ENCODE peak calls at places on chromosomes 4 and X, in four cellular contexts. One of them, this sample, is unnamed. For H3K4me1, the result is how much of the 10 kb centered on the place peaks cover.

GRCh38 chrX:2888309-2888708 is 40.8 kb downstream of the ARSD start:
- DNase-seq in SJCRH30: no peak
- DNase-seq in tibial nerve: no peak
- DNase-seq in A549: no peak
- DNase-seq in this sample: no peak

GRCh38 chr4:34323549-34324325 is 1920.6 kb downstream of the ARAP2 start:
- DNase-seq in A549: no peak
- DNase-seq in SJCRH30: peak
- DNase-seq in tibial nerve: no peak
- DNase-seq in this sample: no peak

GRCh38 chr4:150090836-150091235 is 12.6 kb downstream of the DCLK2 start:
- DNase-seq in A549: no peak
- DNase-seq in tibial nerve: no peak
- DNase-seq in SJCRH30: no peak
- DNase-seq in this sample: no peak

GRCh38 chr4:177380730-177381287 is 61.4 kb downstream of the AGA start:
- DNase-seq in SJCRH30: peak
- DNase-seq in A549: peak
- DNase-seq in tibial nerve: no peak
- DNase-seq in this sample: no peak

GRCh38 chr4:163548481-163549243 is 54.2 kb downstream of the TMA16 start:
- DNase-seq in SJCRH30: peak
- DNase-seq in tibial nerve: no peak
- DNase-seq in A549: peak
- DNase-seq in this sample: no peak

GRCh38 chr4:168634276-168634802 is 137.5 kb downstream of the PALLD start:
- DNase-seq in A549: no peak
- DNase-seq in SJCRH30: peak
- DNase-seq in tibial nerve: no peak
- DNase-seq in this sample: no peak

GRCh38 chr4:72314869-72315268 is 254.2 kb downstream of the ADAMTS3 start:
- DNase-seq in A549: no peak
- DNase-seq in SJCRH30: peak
- DNase-seq in tibial nerve: no peak
- DNase-seq in this sample: no peak

GRCh38 chr4:54165438-54165837 is 63.7 kb upstream of the PDGFRA start:
- DNase-seq in SJCRH30: peak
- DNase-seq in tibial nerve: no peak
- DNase-seq in A549: no peak
- DNase-seq in this sample: no peak

GRCh38 chr4:111807556-111807955 is 337.7 kb upstream of the FAM241A start:
- DNase-seq in SJCRH30: peak
- DNase-seq in A549: no peak
- DNase-seq in tibial nerve: no peak
- DNase-seq in this sample: no peak

GRCh38 chrX:124217289-124218251 is 114.9 kb upstream of the TEX13D start:
- DNase-seq in tibial nerve: no peak
- DNase-seq in A549: no peak
- DNase-seq in SJCRH30: peak
- DNase-seq in this sample: no peak

GRCh38 chrX:23332101-23332887 is 2.4 kb upstream of the PTCHD1 start:
- DNase-seq in tibial nerve: no peak
- DNase-seq in A549: no peak
- DNase-seq in SJCRH30: no peak
- DNase-seq in this sample: no peak

GRCh38 chr4:138242076-138242829 is at the start of gene SLC7A11:
- DNase-seq in tibial nerve: no peak
- DNase-seq in A549: peak
- DNase-seq in SJCRH30: peak
- DNase-seq in this sample: no peak

GRCh38 chrX:45771114-45771513 is 570.4 kb upstream of the DIPK2B start:
- DNase-seq in A549: peak
- DNase-seq in SJCRH30: peak
- DNase-seq in tibial nerve: no peak
- DNase-seq in this sample: no peak

GRCh38 chr4:82587826-82588225 is 26.0 kb upstream of the TMEM150C start:
- DNase-seq in A549: no peak
- DNase-seq in tibial nerve: no peak
- DNase-seq in SJCRH30: no peak
- DNase-seq in this sample: no peak

GRCh38 chr4:135385830-135386581 is 1184.4 kb upstream of the PABPC4L start:
- DNase-seq in tibial nerve: no peak
- DNase-seq in A549: no peak
- DNase-seq in SJCRH30: no peak
- DNase-seq in this sample: no peak

GRCh38 chrX:150880808-150881165 is 17.7 kb downstream of the CD99L2 start:
- DNase-seq in SJCRH30: no peak
- DNase-seq in A549: no peak
- DNase-seq in tibial nerve: no peak
- DNase-seq in this sample: no peak

GRCh38 chr4:47913858-47914218 is 545 bp downstream of the NFXL1 start:
- DNase-seq in tibial nerve: no peak
- DNase-seq in SJCRH30: no peak
- DNase-seq in A549: peak
- DNase-seq in this sample: no peak

GRCh38 chrX:9396930-9397329 is 67.9 kb upstream of the TBL1X start:
- DNase-seq in A549: no peak
- DNase-seq in SJCRH30: peak
- DNase-seq in tibial nerve: no peak
- DNase-seq in this sample: no peak

GRCh38 chrX:12956704-12957541 is 18.0 kb upstream of the TMSB4X start:
- DNase-seq in A549: peak
- DNase-seq in tibial nerve: no peak
- DNase-seq in SJCRH30: peak
- DNase-seq in this sample: no peak

GRCh38 chr4:23373269-23373668 is 516.6 kb downstream of the PPARGC1A start:
- DNase-seq in SJCRH30: no peak
- DNase-seq in tibial nerve: no peak
- DNase-seq in A549: peak
- DNase-seq in this sample: no peak

GRCh38 chrX:148811236-148811635 is 310.8 kb downstream of the AFF2 start:
- DNase-seq in A549: no peak
- DNase-seq in tibial nerve: no peak
- DNase-seq in SJCRH30: peak
- DNase-seq in this sample: no peak

GRCh38 chr4:186553717-186554116 is 1.6 kb downstream of the MTNR1A start:
- DNase-seq in A549: no peak
- DNase-seq in tibial nerve: no peak
- DNase-seq in SJCRH30: no peak
- DNase-seq in this sample: no peak

GRCh38 chrX:22056235-22056634 is 24.1 kb downstream of the PHEX start:
- DNase-seq in A549: no peak
- DNase-seq in SJCRH30: no peak
- DNase-seq in tibial nerve: no peak
- DNase-seq in this sample: no peak

GRCh38 chr4:57777871-57778270 is 667.7 kb upstream of the IGFBP7 start:
- DNase-seq in A549: no peak
- DNase-seq in SJCRH30: no peak
- DNase-seq in tibial nerve: no peak
- DNase-seq in this sample: no peak

GRCh38 chr4:68368566-68369473 is 18.9 kb upstream of the YTHDC1 start:
- DNase-seq in tibial nerve: no peak
- DNase-seq in A549: peak
- DNase-seq in SJCRH30: no peak
- DNase-seq in this sample: no peak

GRCh38 chr4:7419961-7420660 is 14.6 kb downstream of the PSAPL1 start:
- DNase-seq in A549: no peak
- DNase-seq in tibial nerve: no peak
- DNase-seq in SJCRH30: no peak
- DNase-seq in this sample: no peak

GRCh38 chr4:123104275-123104674 is 181.9 kb upstream of the NUDT6 start:
- DNase-seq in tibial nerve: no peak
- DNase-seq in A549: no peak
- DNase-seq in SJCRH30: no peak
- DNase-seq in this sample: no peak

GRCh38 chrX:30530591-30530990 is 47.0 kb downstream of the TASL start:
- DNase-seq in tibial nerve: no peak
- DNase-seq in SJCRH30: no peak
- DNase-seq in A549: no peak
- DNase-seq in this sample: no peak

GRCh38 chr4:85084371-85085170 is 118.1 kb upstream of the WDFY3 start:
- DNase-seq in tibial nerve: no peak
- DNase-seq in A549: peak
- DNase-seq in SJCRH30: peak
- DNase-seq in this sample: no peak

DNA sequence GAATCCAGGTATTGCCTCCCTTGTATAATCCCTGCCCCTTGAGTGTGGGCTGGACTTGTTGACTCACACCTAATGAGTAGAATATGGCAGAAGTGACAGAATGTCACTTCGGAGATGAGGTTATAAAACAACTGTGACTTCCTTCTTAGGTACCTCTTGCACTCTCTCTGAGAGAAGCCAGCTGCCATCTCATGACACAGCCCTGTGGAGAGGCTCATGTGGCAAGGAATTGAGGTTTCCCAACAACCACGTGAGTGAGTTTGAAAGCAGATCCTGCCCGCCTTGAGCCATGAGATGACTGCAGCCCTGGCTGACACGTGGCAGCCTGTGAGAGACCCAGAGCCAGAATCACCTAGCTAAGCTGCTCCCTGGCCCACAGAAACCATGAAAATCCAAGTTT is 13.5 kb downstream of the ASB11 start:
- DNase-seq in tibial nerve: peak
- DNase-seq in SJCRH30: peak
- DNase-seq in A549: no peak
- DNase-seq in this sample: no peak
- H3K4me1 ChIP-seq in tibial nerve: under half
- H3K4me1 ChIP-seq in SJCRH30: under half
- H3K4me1 ChIP-seq in A549: under half
- H3K4me1 ChIP-seq in this sample: under half

DNA sequence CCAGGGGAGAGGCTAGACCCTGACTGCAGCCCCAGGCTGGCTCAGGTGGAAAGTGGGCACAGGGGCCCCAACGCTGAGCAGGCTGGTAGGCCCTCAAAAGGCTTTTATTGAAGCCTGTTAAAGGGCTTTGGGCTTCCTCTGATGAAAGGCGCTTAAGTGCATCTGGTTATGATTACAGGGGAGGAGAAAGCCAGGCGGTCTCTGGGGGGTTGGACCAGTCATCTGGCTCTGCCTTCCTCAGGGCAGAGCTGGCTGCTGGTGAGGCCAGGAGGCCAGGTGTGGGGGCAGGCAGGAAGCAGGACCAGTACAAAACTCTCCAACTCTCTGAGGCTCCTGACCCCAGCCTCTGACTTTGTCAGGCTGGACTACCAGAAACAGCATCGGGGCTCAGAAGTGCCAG is 68.8 kb upstream of the BCOR start:
- DNase-seq in A549: no peak
- DNase-seq in tibial nerve: no peak
- DNase-seq in SJCRH30: peak
- DNase-seq in this sample: no peak
- H3K4me1 ChIP-seq in A549: under half
- H3K4me1 ChIP-seq in tibial nerve: under half
- H3K4me1 ChIP-seq in SJCRH30: under half
- H3K4me1 ChIP-seq in this sample: under half

DNA sequence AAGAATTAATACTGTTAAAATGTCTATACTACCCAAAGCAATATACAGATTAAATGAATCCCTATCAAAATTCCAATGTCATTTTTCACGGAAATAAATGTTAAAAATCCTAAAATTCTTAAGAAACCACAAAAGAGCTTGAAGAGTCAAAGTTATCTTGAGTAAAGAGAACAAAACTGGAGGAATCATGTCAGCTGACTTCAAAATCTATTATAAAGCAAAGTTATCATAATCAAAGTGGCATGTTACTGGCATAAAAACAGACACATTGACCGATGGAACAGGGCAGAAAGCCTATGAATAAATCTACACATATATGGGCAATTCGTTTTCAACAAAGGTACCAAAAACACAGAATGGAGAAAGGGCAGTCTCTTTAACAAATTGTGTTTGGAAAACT is 579.0 kb downstream of the INPP4B start:
- DNase-seq in A549: no peak
- DNase-seq in SJCRH30: no peak
- DNase-seq in tibial nerve: no peak
- DNase-seq in this sample: no peak
- H3K4me1 ChIP-seq in A549: under half
- H3K4me1 ChIP-seq in SJCRH30: under half
- H3K4me1 ChIP-seq in tibial nerve: under half
- H3K4me1 ChIP-seq in this sample: under half

DNA sequence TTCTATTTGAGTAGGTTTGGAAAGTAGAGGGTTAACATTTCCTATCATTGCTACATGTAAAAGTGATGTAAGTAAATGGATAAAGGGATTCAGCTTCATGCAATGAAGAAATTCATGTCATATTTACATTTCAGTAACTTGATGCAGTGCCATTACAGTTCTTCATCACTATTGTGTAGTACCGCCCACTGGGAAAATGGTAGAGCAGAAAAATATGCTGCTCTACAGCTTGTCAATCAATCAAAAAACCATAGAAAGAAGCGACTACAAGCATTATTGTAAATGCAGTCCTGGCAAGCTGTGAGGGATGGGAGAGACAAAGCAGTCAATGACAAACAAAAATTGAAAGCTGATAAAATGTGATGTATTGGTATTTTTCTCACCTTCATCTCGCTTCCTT is 1597.9 kb downstream of the RPA4 start:
- DNase-seq in tibial nerve: no peak
- DNase-seq in A549: no peak
- DNase-seq in SJCRH30: no peak
- DNase-seq in this sample: no peak
- H3K4me1 ChIP-seq in tibial nerve: under half
- H3K4me1 ChIP-seq in A549: under half
- H3K4me1 ChIP-seq in SJCRH30: under half
- H3K4me1 ChIP-seq in this sample: under half

GRCh38 chr4:110196206-110196870 is 2.1 kb downstream of the ELOVL6 start:
- DNase-seq in A549: peak
- DNase-seq in SJCRH30: peak
- DNase-seq in tibial nerve: no peak
- DNase-seq in this sample: no peak

GRCh38 chr4:110195561-110196205 is 2.7 kb downstream of the ELOVL6 start:
- DNase-seq in A549: peak
- DNase-seq in SJCRH30: no peak
- DNase-seq in tibial nerve: no peak
- DNase-seq in this sample: no peak

GRCh38 chr4:110198472-110199419 is at the start of gene ELOVL6:
- DNase-seq in SJCRH30: peak
- DNase-seq in tibial nerve: peak
- DNase-seq in A549: peak
- DNase-seq in this sample: no peak

GRCh38 chr4:110197421-110198398 is 705 bp downstream of the ELOVL6 start:
- DNase-seq in tibial nerve: no peak
- DNase-seq in SJCRH30: peak
- DNase-seq in A549: peak
- DNase-seq in this sample: no peak

DNA sequence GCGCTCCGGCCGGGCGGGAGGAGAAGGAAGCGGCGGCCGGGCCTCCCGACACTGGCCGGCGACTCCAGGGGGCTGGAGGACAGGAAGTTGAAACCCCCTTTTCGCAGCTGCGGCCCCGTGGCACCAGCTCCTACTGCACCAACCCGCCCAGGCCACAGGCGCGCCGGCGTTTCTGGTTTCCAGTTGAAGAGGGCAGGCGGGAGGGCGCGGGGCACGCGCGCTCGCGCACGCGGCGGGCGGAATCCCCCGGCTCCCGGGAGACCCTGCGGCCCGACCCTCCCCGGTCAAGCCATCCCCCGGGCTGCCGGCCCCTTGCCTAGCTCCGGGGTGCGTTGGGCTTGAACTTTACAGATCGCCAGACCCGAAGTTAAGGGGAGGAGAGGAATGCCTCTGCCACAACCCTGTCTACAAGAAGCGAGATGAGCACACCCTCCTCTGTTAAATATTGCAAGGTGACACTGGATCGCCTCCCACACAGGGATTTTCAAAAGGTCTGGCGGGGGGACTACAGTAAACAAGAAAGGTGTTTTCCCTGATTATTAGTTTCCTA is 1.5 kb downstream of the ELOVL6 start:
- DNase-seq in SJCRH30: peak
- DNase-seq in A549: peak
- DNase-seq in tibial nerve: peak
- DNase-seq in this sample: no peak
- H3K4me1 ChIP-seq in SJCRH30: under half
- H3K4me1 ChIP-seq in A549: under half
- H3K4me1 ChIP-seq in tibial nerve: under half
- H3K4me1 ChIP-seq in this sample: under half

This sample was measured in vagina.